ENCODE peak calls at places on chromosomes 12 and 14, in six cellular contexts. A is EH; W is NCI-H1092 treated with DMSO at 0.1 percent for 48 hours; T is activated naive CD4-positive, alpha-beta T cell; E is gastrocnemius medialis; L is activated CD4-positive, alpha-beta T cell treated with anti-CD3 and anti-CD28 coated beads, Interleukin-2, amount 50 U/mL, for 1 hour. Q is an unnamed sample.

GRCh38 chr12:71566655-71567054 is 97.0 kb downstream of the ZFC3H1 start:
- DNase-seq in A (no peak), W (no peak), T (no peak), E (no peak), L (no peak), Q (no peak)

GRCh38 chr12:27822076-27822712 is 42.2 kb upstream of the MANSC4 start:
- DNase-seq in A (peak; percentile 68), W (no peak), T (no peak), E (no peak), L (peak; percentile 52), Q (peak; percentile 16)

GRCh38 chr12:69059465-69060457 is 126.8 kb upstream of the CPM start:
- DNase-seq in A (peak; percentile 93), W (no peak), T (no peak), E (no peak), L (no peak), Q (no peak)

GRCh38 chr12:87953257-87953860 is 75.8 kb downstream of the C12orf50 start:
- DNase-seq in A (peak; percentile 24), W (no peak), T (no peak), E (no peak), L (no peak), Q (no peak)

GRCh38 chr12:76558684-76559276 is 791 bp downstream of the OSBPL8 start:
- DNase-seq in A (peak; percentile 51), W (peak; percentile 39), T (peak; percentile 40), E (peak; percentile 45), L (peak; percentile 78), Q (peak; percentile 71)

GRCh38 chr12:124217508-124217981 is 77.3 kb upstream of the RFLNA start:
- DNase-seq in A (peak; percentile 23), W (peak; percentile 14), T (no peak), E (no peak), L (no peak), Q (no peak)

GRCh38 chr12:124046206-124046740 is 73.3 kb downstream of the ZNF664 start:
- DNase-seq in A (no peak), W (no peak), T (no peak), E (no peak), L (no peak), Q (no peak)

GRCh38 chr14:95519699-95520098 is 3.2 kb upstream of the SYNE3 start:
- DNase-seq in A (peak; percentile 90), W (no peak), T (no peak), E (peak; percentile 78), L (peak; percentile 67), Q (no peak)

GRCh38 chr14:55316528-55316927 is 45.3 kb downstream of the FBXO34 start:
- DNase-seq in A (no peak), W (no peak), T (no peak), E (no peak), L (no peak), Q (no peak)

GRCh38 chr12:72146495-72146894 is 125.7 kb upstream of the TRHDE start:
- DNase-seq in A (no peak), W (no peak), T (no peak), E (no peak), L (no peak), Q (no peak)

GRCh38 chr14:64760146-64760755 is 56.0 kb downstream of the PLEKHG3 start:
- DNase-seq in A (peak; percentile 52), W (peak; percentile 33), T (peak; percentile 9), E (peak; percentile 52), L (peak; percentile 65), Q (peak; percentile 48)

Q was measured in central memory CD8-positive, alpha-beta T cell.